ENCODE peak calls at places on chromosomes 13 and 19, in nine cellular contexts. One of them, this sample, is unnamed.

GRCh38 chr13:50075619-50076097 is 60.4 kb downstream of the KCNRG start:
- DNase-seq in body of pancreas: no peak
- DNase-seq in tibial artery: no peak
- DNase-seq in uterus: no peak
- DNase-seq in psoas muscle: no peak
- DNase-seq in right cardiac atrium: no peak
- DNase-seq in dorsolateral prefrontal cortex: no peak
- DNase-seq in naive thymus-derived CD4-positive, alpha-beta T cell: no peak
- DNase-seq in IMR-90: no peak
- DNase-seq in this sample: no peak

GRCh38 chr13:63690672-63691071 is 2275.0 kb upstream of the PCDH20 start:
- DNase-seq in body of pancreas: no peak
- DNase-seq in tibial artery: no peak
- DNase-seq in uterus: no peak
- DNase-seq in psoas muscle: no peak
- DNase-seq in right cardiac atrium: no peak
- DNase-seq in dorsolateral prefrontal cortex: no peak
- DNase-seq in naive thymus-derived CD4-positive, alpha-beta T cell: no peak
- DNase-seq in IMR-90: peak
- DNase-seq in this sample: no peak

GRCh38 chr13:21053231-21053630 is 8.2 kb downstream of the LATS2 start:
- DNase-seq in body of pancreas: no peak
- DNase-seq in tibial artery: no peak
- DNase-seq in uterus: no peak
- DNase-seq in psoas muscle: no peak
- DNase-seq in right cardiac atrium: no peak
- DNase-seq in dorsolateral prefrontal cortex: no peak
- DNase-seq in naive thymus-derived CD4-positive, alpha-beta T cell: no peak
- DNase-seq in IMR-90: no peak
- DNase-seq in this sample: no peak

GRCh38 chr13:51192348-51192747 is 29.9 kb upstream of the FAM124A start:
- DNase-seq in body of pancreas: no peak
- DNase-seq in tibial artery: no peak
- DNase-seq in uterus: no peak
- DNase-seq in psoas muscle: no peak
- DNase-seq in right cardiac atrium: no peak
- DNase-seq in dorsolateral prefrontal cortex: no peak
- DNase-seq in naive thymus-derived CD4-positive, alpha-beta T cell: no peak
- DNase-seq in IMR-90: no peak
- DNase-seq in this sample: no peak

GRCh38 chr19:29872224-29872731 is 60.5 kb downstream of the CCNE1 start:
- DNase-seq in body of pancreas: no peak
- DNase-seq in tibial artery: no peak
- DNase-seq in uterus: no peak
- DNase-seq in psoas muscle: no peak
- DNase-seq in right cardiac atrium: no peak
- DNase-seq in dorsolateral prefrontal cortex: no peak
- DNase-seq in naive thymus-derived CD4-positive, alpha-beta T cell: peak
- DNase-seq in IMR-90: no peak
- DNase-seq in this sample: peak

GRCh38 chr19:4970558-4971423 is 1.9 kb downstream of the KDM4B start:
- DNase-seq in body of pancreas: peak
- DNase-seq in tibial artery: no peak
- DNase-seq in uterus: no peak
- DNase-seq in psoas muscle: no peak
- DNase-seq in right cardiac atrium: peak
- DNase-seq in dorsolateral prefrontal cortex: no peak
- DNase-seq in naive thymus-derived CD4-positive, alpha-beta T cell: peak
- DNase-seq in IMR-90: no peak
- DNase-seq in this sample: peak

GRCh38 chr19:33862991-33863390 is 66.3 kb downstream of the KCTD15 start:
- DNase-seq in body of pancreas: no peak
- DNase-seq in tibial artery: no peak
- DNase-seq in uterus: no peak
- DNase-seq in psoas muscle: no peak
- DNase-seq in right cardiac atrium: no peak
- DNase-seq in dorsolateral prefrontal cortex: no peak
- DNase-seq in naive thymus-derived CD4-positive, alpha-beta T cell: no peak
- DNase-seq in IMR-90: no peak
- DNase-seq in this sample: no peak

GRCh38 chr13:95801825-95802224 is 124.9 kb downstream of the DNAJC3 start:
- DNase-seq in body of pancreas: no peak
- DNase-seq in tibial artery: no peak
- DNase-seq in uterus: no peak
- DNase-seq in psoas muscle: no peak
- DNase-seq in right cardiac atrium: no peak
- DNase-seq in dorsolateral prefrontal cortex: no peak
- DNase-seq in naive thymus-derived CD4-positive, alpha-beta T cell: no peak
- DNase-seq in IMR-90: no peak
- DNase-seq in this sample: no peak

GRCh38 chr13:97429681-97430081 is 4.3 kb upstream of the RAP2A start:
- DNase-seq in body of pancreas: no peak
- DNase-seq in tibial artery: no peak
- DNase-seq in uterus: no peak
- DNase-seq in psoas muscle: no peak
- DNase-seq in right cardiac atrium: no peak
- DNase-seq in dorsolateral prefrontal cortex: peak
- DNase-seq in naive thymus-derived CD4-positive, alpha-beta T cell: no peak
- DNase-seq in IMR-90: peak
- DNase-seq in this sample: no peak

GRCh38 chr13:20331949-20332348 is 99.8 kb upstream of the GJB6 start:
- DNase-seq in body of pancreas: no peak
- DNase-seq in tibial artery: no peak
- DNase-seq in uterus: no peak
- DNase-seq in psoas muscle: no peak
- DNase-seq in right cardiac atrium: no peak
- DNase-seq in dorsolateral prefrontal cortex: no peak
- DNase-seq in naive thymus-derived CD4-positive, alpha-beta T cell: no peak
- DNase-seq in IMR-90: no peak
- DNase-seq in this sample: no peak

GRCh38 chr19:43784251-43784980 is 3.6 kb upstream of the KCNN4 start:
- DNase-seq in body of pancreas: no peak
- DNase-seq in tibial artery: peak
- DNase-seq in uterus: no peak
- DNase-seq in psoas muscle: peak
- DNase-seq in right cardiac atrium: peak
- DNase-seq in dorsolateral prefrontal cortex: no peak
- DNase-seq in naive thymus-derived CD4-positive, alpha-beta T cell: peak
- DNase-seq in IMR-90: peak
- DNase-seq in this sample: peak

GRCh38 chr13:107860284-107860683 is 355.1 kb downstream of the LIG4 start:
- DNase-seq in body of pancreas: no peak
- DNase-seq in tibial artery: no peak
- DNase-seq in uterus: no peak
- DNase-seq in psoas muscle: no peak
- DNase-seq in right cardiac atrium: no peak
- DNase-seq in dorsolateral prefrontal cortex: no peak
- DNase-seq in naive thymus-derived CD4-positive, alpha-beta T cell: no peak
- DNase-seq in IMR-90: no peak
- DNase-seq in this sample: no peak

GRCh38 chr13:27229642-27230041 is 21.7 kb upstream of the RPL21 start:
- DNase-seq in body of pancreas: no peak
- DNase-seq in tibial artery: no peak
- DNase-seq in uterus: no peak
- DNase-seq in psoas muscle: no peak
- DNase-seq in right cardiac atrium: no peak
- DNase-seq in dorsolateral prefrontal cortex: no peak
- DNase-seq in naive thymus-derived CD4-positive, alpha-beta T cell: no peak
- DNase-seq in IMR-90: no peak
- DNase-seq in this sample: no peak
- H3K27ac ChIP-seq in body of pancreas: no peak
- H3K27ac ChIP-seq in tibial artery: no peak
- H3K27ac ChIP-seq in uterus: no peak
- H3K27ac ChIP-seq in psoas muscle: no peak
- H3K27ac ChIP-seq in right cardiac atrium: no peak
- H3K27ac ChIP-seq in dorsolateral prefrontal cortex: no peak
- H3K27ac ChIP-seq in naive thymus-derived CD4-positive, alpha-beta T cell: no peak
- H3K27ac ChIP-seq in IMR-90: no peak
- H3K27ac ChIP-seq in this sample: no peak

GRCh38 chr19:35931161-35931873 is 4.9 kb upstream of the LRFN3 start:
- DNase-seq in body of pancreas: peak
- DNase-seq in tibial artery: peak
- DNase-seq in uterus: peak
- DNase-seq in psoas muscle: peak
- DNase-seq in right cardiac atrium: peak
- DNase-seq in dorsolateral prefrontal cortex: peak
- DNase-seq in naive thymus-derived CD4-positive, alpha-beta T cell: peak
- DNase-seq in IMR-90: peak
- DNase-seq in this sample: peak

GRCh38 chr19:35935911-35936737 is at the start of gene LRFN3:
- DNase-seq in body of pancreas: peak
- DNase-seq in tibial artery: peak
- DNase-seq in uterus: peak
- DNase-seq in psoas muscle: peak
- DNase-seq in right cardiac atrium: peak
- DNase-seq in dorsolateral prefrontal cortex: peak
- DNase-seq in naive thymus-derived CD4-positive, alpha-beta T cell: no peak
- DNase-seq in IMR-90: peak
- DNase-seq in this sample: peak

GRCh38 chr19:35931874-35932202 is 4.3 kb upstream of the LRFN3 start:
- DNase-seq in body of pancreas: no peak
- DNase-seq in tibial artery: no peak
- DNase-seq in uterus: no peak
- DNase-seq in psoas muscle: no peak
- DNase-seq in right cardiac atrium: no peak
- DNase-seq in dorsolateral prefrontal cortex: no peak
- DNase-seq in naive thymus-derived CD4-positive, alpha-beta T cell: no peak
- DNase-seq in IMR-90: no peak
- DNase-seq in this sample: no peak

GRCh38 chr19:35928507-35928906 is 7.7 kb upstream of the LRFN3 start:
- DNase-seq in body of pancreas: no peak
- DNase-seq in tibial artery: no peak
- DNase-seq in uterus: no peak
- DNase-seq in psoas muscle: no peak
- DNase-seq in right cardiac atrium: no peak
- DNase-seq in dorsolateral prefrontal cortex: no peak
- DNase-seq in naive thymus-derived CD4-positive, alpha-beta T cell: no peak
- DNase-seq in IMR-90: no peak
- DNase-seq in this sample: no peak

DNA sequence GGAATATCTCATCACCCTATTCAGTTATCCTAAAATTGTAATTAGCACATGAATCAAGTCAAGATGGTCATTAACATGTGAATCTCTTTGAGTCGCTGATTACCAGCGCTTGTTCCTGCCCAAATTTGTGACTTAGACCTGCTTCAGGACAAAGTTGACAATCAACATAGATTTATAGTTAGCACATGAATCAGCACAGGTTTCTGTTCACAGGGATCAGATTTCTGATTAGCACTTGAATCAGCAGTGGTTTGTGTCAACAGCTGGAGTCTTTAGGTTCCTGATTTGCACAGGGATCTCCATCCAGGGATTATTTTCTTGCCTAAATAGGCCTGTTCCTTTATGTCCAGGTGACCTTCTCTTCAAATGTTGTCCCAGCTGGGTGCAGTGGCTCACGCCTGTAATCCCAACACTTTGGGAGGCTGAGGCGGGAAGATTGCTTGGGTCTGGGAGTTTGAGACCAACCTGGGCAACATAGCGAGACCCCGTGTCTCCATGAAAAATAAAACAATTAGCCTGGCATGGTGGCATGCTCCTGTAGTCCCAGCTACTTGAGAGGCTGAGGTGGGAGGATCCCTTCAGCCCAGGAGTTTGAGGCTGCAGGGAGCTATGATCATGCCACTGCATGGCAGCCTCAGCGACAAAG is 3.8 kb upstream of the LRFN3 start:
- DNase-seq in body of pancreas: no peak
- DNase-seq in tibial artery: no peak
- DNase-seq in uterus: no peak
- DNase-seq in psoas muscle: no peak
- DNase-seq in right cardiac atrium: no peak
- DNase-seq in dorsolateral prefrontal cortex: no peak
- DNase-seq in naive thymus-derived CD4-positive, alpha-beta T cell: no peak
- DNase-seq in IMR-90: no peak
- DNase-seq in this sample: no peak
- H3K4me3 ChIP-seq in body of pancreas: no peak
- H3K4me3 ChIP-seq in tibial artery: no peak
- H3K4me3 ChIP-seq in uterus: no peak
- H3K4me3 ChIP-seq in psoas muscle: peak
- H3K4me3 ChIP-seq in right cardiac atrium: no peak
- H3K4me3 ChIP-seq in dorsolateral prefrontal cortex: no peak
- H3K4me3 ChIP-seq in naive thymus-derived CD4-positive, alpha-beta T cell: no peak
- H3K4me3 ChIP-seq in IMR-90: no peak
- H3K4me3 ChIP-seq in this sample: no peak

GRCh38 chr19:1864480-1865171 is 1.2 kb upstream of the KLF16 start:
- DNase-seq in body of pancreas: peak
- DNase-seq in tibial artery: no peak
- DNase-seq in uterus: no peak
- DNase-seq in psoas muscle: peak
- DNase-seq in right cardiac atrium: peak
- DNase-seq in dorsolateral prefrontal cortex: no peak
- DNase-seq in naive thymus-derived CD4-positive, alpha-beta T cell: no peak
- DNase-seq in IMR-90: peak
- DNase-seq in this sample: peak
- H3K27ac ChIP-seq in body of pancreas: peak
- H3K27ac ChIP-seq in tibial artery: peak
- H3K27ac ChIP-seq in uterus: peak
- H3K27ac ChIP-seq in psoas muscle: peak
- H3K27ac ChIP-seq in right cardiac atrium: peak
- H3K27ac ChIP-seq in dorsolateral prefrontal cortex: peak
- H3K27ac ChIP-seq in naive thymus-derived CD4-positive, alpha-beta T cell: peak
- H3K27ac ChIP-seq in IMR-90: peak
- H3K27ac ChIP-seq in this sample: peak

DNA sequence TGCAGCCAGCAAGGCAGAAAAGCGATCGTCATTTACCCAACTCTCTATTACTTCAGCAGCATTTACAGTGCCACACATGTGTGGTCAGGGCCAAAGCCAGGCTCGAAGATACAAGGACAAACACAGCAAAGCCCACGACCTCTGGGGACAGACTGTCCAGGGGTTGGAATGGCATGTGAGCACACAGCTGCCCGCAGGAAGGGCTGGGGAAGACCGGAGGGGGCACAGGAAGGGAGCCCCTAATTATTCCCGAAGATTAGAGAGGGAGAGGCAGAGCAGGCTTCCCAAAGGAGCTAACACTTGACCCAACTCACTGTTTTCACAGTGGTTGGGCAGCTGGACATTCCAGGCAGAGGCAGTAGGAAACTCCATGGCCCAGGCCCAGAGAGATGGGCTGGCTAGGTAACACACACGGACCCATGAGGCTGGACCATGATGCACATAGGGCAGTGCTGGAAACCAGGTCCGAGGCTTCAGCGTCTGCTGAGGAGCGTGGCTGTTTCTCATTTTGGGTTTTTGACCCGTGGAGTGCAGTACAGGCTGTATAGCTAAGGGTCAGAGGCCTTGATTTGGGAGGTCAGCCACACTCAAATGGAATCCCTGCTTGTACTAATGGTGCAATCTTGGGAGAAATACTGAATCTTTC is 179.8 kb downstream of the FOXO1 start:
- DNase-seq in body of pancreas: no peak
- DNase-seq in tibial artery: no peak
- DNase-seq in uterus: no peak
- DNase-seq in psoas muscle: no peak
- DNase-seq in right cardiac atrium: no peak
- DNase-seq in dorsolateral prefrontal cortex: no peak
- DNase-seq in naive thymus-derived CD4-positive, alpha-beta T cell: no peak
- DNase-seq in IMR-90: no peak
- DNase-seq in this sample: no peak
- H3K4me3 ChIP-seq in body of pancreas: no peak
- H3K4me3 ChIP-seq in tibial artery: no peak
- H3K4me3 ChIP-seq in uterus: no peak
- H3K4me3 ChIP-seq in psoas muscle: no peak
- H3K4me3 ChIP-seq in right cardiac atrium: no peak
- H3K4me3 ChIP-seq in dorsolateral prefrontal cortex: no peak
- H3K4me3 ChIP-seq in naive thymus-derived CD4-positive, alpha-beta T cell: peak
- H3K4me3 ChIP-seq in IMR-90: no peak
- H3K4me3 ChIP-seq in this sample: no peak